ENCODE peak calls at places on chromosomes 11 and 22, in seven cellular contexts. R is hippocampal formation; V is activated T-helper 9 cell treated with anti-CD3 and anti-CD28 coated beads, Interleukin-2, amount 50 U/mL, for 16 hours; C is fibroblast of lung; E is Ammon's horn; W is tibial nerve; I is stimulated activated CD4-positive, alpha-beta T cell treated with anti-CD3 and anti-CD28 coated beads, Interleukin-15, amount 100 ng/mL, for 48 hours. Z is an unnamed sample.

GRCh38 chr22:50190182-50190951 is 4.7 kb downstream of the TRABD start:
- DNase-seq in V (peak), E (no peak), C (peak), R (no peak), W (peak), I (peak), Z (no peak)

GRCh38 chr11:63504933-63505586 is 824 bp upstream of the LGALS12 start:
- DNase-seq in V (no peak), W (no peak), R (no peak), I (no peak), C (no peak), E (no peak), Z (no peak)

GRCh38 chr11:19275496-19275895 is 34.8 kb upstream of the E2F8 start:
- DNase-seq in V (no peak), I (no peak), W (no peak), R (no peak), E (no peak), C (no peak), Z (no peak)

GRCh38 chr11:35553021-35553420 is 27.6 kb upstream of the PAMR1 start:
- DNase-seq in I (no peak), C (no peak), R (no peak), E (no peak), V (no peak), W (no peak), Z (no peak)

GRCh38 chr11:69474736-69475135 is 6.7 kb upstream of the LINC01488 start:
- DNase-seq in W (no peak), I (no peak), R (no peak), E (no peak), V (no peak), C (no peak), Z (no peak)

GRCh38 chr11:87101956-87102355 is 64.2 kb downstream of the TMEM135 start:
- DNase-seq in W (no peak), C (no peak), E (no peak), I (no peak), R (no peak), V (no peak), Z (no peak)

GRCh38 chr11:23311986-23312940 is 452.0 kb upstream of the CCDC179 start:
- DNase-seq in W (no peak), I (no peak), R (no peak), E (no peak), V (no peak), C (peak), Z (no peak)

GRCh38 chr11:126586303-126586627 is 230.8 kb downstream of the ST3GAL4 start:
- DNase-seq in V (no peak), I (no peak), W (no peak), C (no peak), E (no peak), R (no peak), Z (no peak)

GRCh38 chr11:131944709-131945108 is 574.3 kb downstream of the NTM start:
- DNase-seq in V (no peak), E (no peak), C (no peak), R (no peak), I (no peak), W (no peak), Z (no peak)

GRCh38 chr11:2142762-2143202 is 3.6 kb upstream of the IGF2 start:
- DNase-seq in V (no peak), E (no peak), I (peak), C (peak), R (no peak), W (no peak), Z (no peak)

GRCh38 chr11:68939583-68940555 is 36.2 kb downstream of the IGHMBP2 start:
- DNase-seq in I (no peak), V (no peak), R (no peak), C (no peak), W (no peak), E (no peak), Z (no peak)

GRCh38 chr11:33557201-33557600 is 143.4 kb downstream of the C11orf91 start:
- DNase-seq in R (no peak), E (no peak), W (no peak), V (no peak), C (peak), I (no peak), Z (no peak)

GRCh38 chr22:32911526-32911925 is 110.0 kb downstream of the TIMP3 start:
- DNase-seq in I (no peak), C (peak), W (no peak), V (no peak), R (no peak), E (no peak), Z (no peak)

GRCh38 chr11:94794287-94795168 is 26.4 kb downstream of the AMOTL1 start:
- DNase-seq in C (peak), W (no peak), I (no peak), E (no peak), V (no peak), R (no peak), Z (no peak)

GRCh38 chr11:23605001-23605400 is 744.7 kb upstream of the CCDC179 start:
- DNase-seq in E (no peak), W (no peak), R (no peak), C (no peak), I (no peak), V (no peak), Z (no peak)

GRCh38 chr11:115617767-115618166 is 113.6 kb upstream of the CADM1 start:
- DNase-seq in E (no peak), W (no peak), C (peak), I (no peak), R (no peak), V (no peak), Z (no peak)

GRCh38 chr11:14644396-14645246 is 1.0 kb downstream of the PDE3B start:
- DNase-seq in V (peak), C (peak), W (no peak), R (no peak), I (no peak), E (peak), Z (peak)

GRCh38 chr11:64469288-64469687 is 110.3 kb downstream of the RPS6KA4 start:
- DNase-seq in C (no peak), V (no peak), I (no peak), R (no peak), E (no peak), W (no peak), Z (no peak)

GRCh38 chr22:41302016-41302767 is 867 bp downstream of the ZC3H7B start:
- DNase-seq in V (no peak), E (no peak), I (no peak), C (peak), W (no peak), R (no peak), Z (no peak)

GRCh38 chr11:34030386-34030785 is 21.1 kb upstream of the CAPRIN1 start:
- DNase-seq in V (no peak), I (no peak), W (no peak), E (no peak), C (no peak), R (no peak), Z (no peak)

GRCh38 chr11:131758726-131759125 is 388.3 kb downstream of the NTM start:
- DNase-seq in E (no peak), I (no peak), R (no peak), V (no peak), C (peak), W (no peak), Z (no peak)

GRCh38 chr11:13094930-13095687 is 86.0 kb downstream of the RASSF10 start:
- DNase-seq in C (no peak), E (no peak), R (no peak), I (no peak), W (no peak), V (no peak), Z (no peak)

Z was measured in putamen.